ENCODE peak calls at places on chromosomes 2 and 18, in four cellular contexts. J is SK-N-SH, E is GM12878, Z is WTC11. S is an unnamed sample.

GRCh38 chr18:14221689-14222088 is 89.5 kb upstream of the ZNF519 start:
- DNase-seq in J (peak), Z (no peak), E (no peak), S (no peak)

GRCh38 chr18:23716516-23716915 is 27.3 kb downstream of the LAMA3 start:
- DNase-seq in E (no peak), J (no peak), Z (peak), S (no peak)

GRCh38 chr18:67864677-67865340 is 348.3 kb upstream of the DSEL start:
- DNase-seq in Z (no peak), J (no peak), E (no peak), S (no peak)

GRCh38 chr2:224472137-224472536 is 70.2 kb upstream of the FAM124B start:
- DNase-seq in E (no peak), J (no peak), Z (no peak), S (no peak)

GRCh38 chr2:6814312-6814711 is 51.4 kb downstream of the CMPK2 start:
- DNase-seq in Z (no peak), J (no peak), E (no peak), S (no peak)

GRCh38 chr2:219991116-219991515 is 363.7 kb downstream of the SLC4A3 start:
- DNase-seq in E (no peak), J (no peak), Z (no peak), S (no peak)

GRCh38 chr2:99572798-99573197 is 83.0 kb upstream of the REV1 start:
- DNase-seq in E (no peak), J (no peak), Z (no peak), S (no peak)

GRCh38 chr2:109516445-109517117 is 97.2 kb downstream of the SEPTIN10 start:
- DNase-seq in E (no peak), J (peak), Z (peak), S (peak)

GRCh38 chr2:144083211-144083610 is 436.7 kb downstream of the ZEB2 start:
- DNase-seq in Z (no peak), J (no peak), E (no peak), S (no peak)

GRCh38 chr18:3305933-3306332 is 44.0 kb downstream of the MYL12B start:
- DNase-seq in E (no peak), Z (no peak), J (no peak), S (peak)

GRCh38 chr2:185066128-185066527 is 467.8 kb downstream of the ZNF804A start:
- DNase-seq in E (no peak), J (no peak), Z (no peak), S (no peak)

GRCh38 chr2:4561206-4561605 is 857.8 kb downstream of the DCDC2C start:
- DNase-seq in J (no peak), E (no peak), Z (no peak), S (no peak)

GRCh38 chr2:95026471-95027368 is 1.2 kb downstream of the MAL start:
- DNase-seq in E (no peak), Z (peak), J (no peak), S (no peak)

GRCh38 chr18:48932822-48933510 is 17.8 kb downstream of the SMAD7 start:
- DNase-seq in E (no peak), J (no peak), Z (no peak), S (peak)

GRCh38 chr18:63216497-63216896 is 103.1 kb downstream of the BCL2 start:
- DNase-seq in J (no peak), Z (no peak), E (no peak), S (no peak)

GRCh38 chr2:239612133-239612532 is 211.3 kb upstream of the HDAC4 start:
- DNase-seq in E (no peak), J (no peak), Z (no peak), S (no peak)

GRCh38 chr2:59015027-59015426 is 773.9 kb upstream of the FANCL start:
- DNase-seq in J (no peak), E (no peak), Z (no peak), S (no peak)

GRCh38 chr2:74877376-74877775 is 43.4 kb downstream of the HK2 start:
- DNase-seq in Z (no peak), J (no peak), E (no peak), S (no peak)

GRCh38 chr18:9901377-9901776 is 12.4 kb upstream of the VAPA start:
- DNase-seq in Z (no peak), E (no peak), J (no peak), S (peak)

GRCh38 chr2:71190959-71191943 is 35.7 kb downstream of the PAIP2B start:
- DNase-seq in J (peak), E (no peak), Z (no peak), S (no peak)

GRCh38 chr2:33577084-33577483 is 22.0 kb downstream of the FAM98A start:
- DNase-seq in J (no peak), Z (no peak), E (no peak), S (no peak)

GRCh38 chr2:67277450-67277849 is 119.7 kb upstream of the ETAA1 start:
- DNase-seq in Z (peak), E (no peak), J (no peak), S (no peak)

DNA sequence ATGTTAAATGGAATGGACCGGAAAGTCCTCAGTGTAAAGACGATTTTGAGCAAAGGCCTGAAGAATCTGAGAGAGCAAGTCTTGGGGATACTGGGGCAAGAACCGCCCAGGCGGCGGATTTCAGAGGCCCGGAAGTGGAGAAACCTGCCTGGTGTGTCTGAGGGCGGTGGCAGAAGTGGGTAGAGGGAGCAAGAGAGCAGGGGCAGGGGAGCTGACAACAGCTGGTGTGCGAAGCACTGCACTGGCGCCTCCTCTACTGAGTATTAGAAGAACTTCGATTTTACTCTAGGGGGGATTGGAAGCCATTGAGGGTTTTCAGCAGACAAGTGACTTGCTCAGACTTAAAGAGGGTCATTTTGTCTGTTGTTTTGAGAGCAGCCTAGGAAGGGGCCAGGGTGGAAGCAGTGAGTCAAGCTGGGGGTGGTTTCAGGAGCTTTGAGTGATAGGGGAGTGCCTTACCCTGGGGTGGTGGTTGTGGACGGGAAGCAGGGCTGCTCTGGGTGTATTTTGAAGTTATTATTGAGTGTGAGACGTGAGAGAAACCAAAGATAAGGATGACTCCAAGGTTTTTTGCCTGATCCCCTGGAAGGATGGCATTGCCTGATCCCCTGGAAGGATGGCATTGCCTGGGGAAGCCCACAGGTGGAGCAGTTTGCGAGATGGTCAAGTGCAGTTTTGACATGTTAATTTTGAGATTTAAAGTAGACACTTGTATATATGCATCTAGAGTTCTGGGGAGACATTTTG is 52.5 kb downstream of the ZNF236 start:
- DNase-seq in J (peak), E (no peak), Z (peak), S (no peak)
- TF ChIP-seq USF1 in J (no peak), E (no peak), Z (no peak), S (no peak)

GRCh38 chr2:128325665-128326181 is 7.1 kb upstream of the HS6ST1 start:
- DNase-seq in J (peak), E (no peak), Z (no peak), S (no peak)
- TF ChIP-seq USF1 in J (no peak), E (no peak), Z (no peak), S (no peak)

GRCh38 chr2:42492691-42493467 is 903 bp downstream of the KCNG3 start:
- DNase-seq in J (peak), Z (peak), E (no peak), S (no peak)
- TF ChIP-seq USF1 in J (no peak), Z (no peak), E (no peak), S (no peak)

GRCh38 chr2:164867779-164868397 is 26.3 kb upstream of the COBLL1 start:
- DNase-seq in E (no peak), Z (no peak), J (no peak), S (no peak)
- TF ChIP-seq USF1 in E (no peak), Z (no peak), J (no peak), S (no peak)

S was measured in K562.